ENCODE peak calls at places on chromosomes 5 and 9, in eight cellular contexts. One of them, this sample, is unnamed.

GRCh38 chr5:113825143-113825542 is 311.6 kb downstream of the YTHDC2 start:
- DNase-seq in suprapubic skin: no peak
- DNase-seq in AG04450: no peak
- DNase-seq in lower lobe of right lung: no peak
- DNase-seq in effector memory CD4-positive, alpha-beta T cell: no peak
- DNase-seq in mammary epithelial cell: no peak
- DNase-seq in CD4-positive, CD25-positive, alpha-beta regulatory T cell: no peak
- DNase-seq in caudate nucleus: no peak
- DNase-seq in this sample: no peak

GRCh38 chr5:143471666-143472411 is 68.4 kb upstream of the NR3C1 start:
- DNase-seq in suprapubic skin: no peak
- DNase-seq in AG04450: no peak
- DNase-seq in lower lobe of right lung: no peak
- DNase-seq in effector memory CD4-positive, alpha-beta T cell: no peak
- DNase-seq in mammary epithelial cell: no peak
- DNase-seq in CD4-positive, CD25-positive, alpha-beta regulatory T cell: no peak
- DNase-seq in caudate nucleus: no peak
- DNase-seq in this sample: no peak

GRCh38 chr5:68652507-68652906 is 437.0 kb downstream of the PIK3R1 start:
- DNase-seq in suprapubic skin: no peak
- DNase-seq in AG04450: no peak
- DNase-seq in lower lobe of right lung: no peak
- DNase-seq in effector memory CD4-positive, alpha-beta T cell: no peak
- DNase-seq in mammary epithelial cell: peak
- DNase-seq in CD4-positive, CD25-positive, alpha-beta regulatory T cell: no peak
- DNase-seq in caudate nucleus: no peak
- DNase-seq in this sample: no peak

GRCh38 chr5:53603009-53603687 is 42.7 kb downstream of the NDUFS4 start:
- DNase-seq in suprapubic skin: no peak
- DNase-seq in AG04450: peak
- DNase-seq in lower lobe of right lung: no peak
- DNase-seq in effector memory CD4-positive, alpha-beta T cell: no peak
- DNase-seq in mammary epithelial cell: no peak
- DNase-seq in CD4-positive, CD25-positive, alpha-beta regulatory T cell: no peak
- DNase-seq in caudate nucleus: peak
- DNase-seq in this sample: no peak

GRCh38 chr5:95216136-95216955 is 68.5 kb downstream of the MCTP1 start:
- DNase-seq in suprapubic skin: no peak
- DNase-seq in AG04450: no peak
- DNase-seq in lower lobe of right lung: no peak
- DNase-seq in effector memory CD4-positive, alpha-beta T cell: no peak
- DNase-seq in mammary epithelial cell: no peak
- DNase-seq in CD4-positive, CD25-positive, alpha-beta regulatory T cell: no peak
- DNase-seq in caudate nucleus: no peak
- DNase-seq in this sample: no peak

GRCh38 chr9:119961774-119962408 is 592.7 kb upstream of the BRINP1 start:
- DNase-seq in suprapubic skin: no peak
- DNase-seq in AG04450: no peak
- DNase-seq in lower lobe of right lung: peak
- DNase-seq in effector memory CD4-positive, alpha-beta T cell: no peak
- DNase-seq in mammary epithelial cell: no peak
- DNase-seq in CD4-positive, CD25-positive, alpha-beta regulatory T cell: no peak
- DNase-seq in caudate nucleus: no peak
- DNase-seq in this sample: no peak

GRCh38 chr5:123721721-123722276 is 209.8 kb downstream of the CSNK1G3 start:
- DNase-seq in suprapubic skin: no peak
- DNase-seq in AG04450: no peak
- DNase-seq in lower lobe of right lung: no peak
- DNase-seq in effector memory CD4-positive, alpha-beta T cell: no peak
- DNase-seq in mammary epithelial cell: no peak
- DNase-seq in CD4-positive, CD25-positive, alpha-beta regulatory T cell: no peak
- DNase-seq in caudate nucleus: no peak
- DNase-seq in this sample: no peak

GRCh38 chr9:125633116-125633743 is 73.8 kb downstream of the MAPKAP1 start:
- DNase-seq in suprapubic skin: no peak
- DNase-seq in AG04450: no peak
- DNase-seq in lower lobe of right lung: no peak
- DNase-seq in effector memory CD4-positive, alpha-beta T cell: no peak
- DNase-seq in mammary epithelial cell: peak
- DNase-seq in CD4-positive, CD25-positive, alpha-beta regulatory T cell: no peak
- DNase-seq in caudate nucleus: no peak
- DNase-seq in this sample: no peak

GRCh38 chr5:148063861-148064260 is at the start of gene SPINK5:
- DNase-seq in suprapubic skin: no peak
- DNase-seq in AG04450: no peak
- DNase-seq in lower lobe of right lung: no peak
- DNase-seq in effector memory CD4-positive, alpha-beta T cell: no peak
- DNase-seq in mammary epithelial cell: peak
- DNase-seq in CD4-positive, CD25-positive, alpha-beta regulatory T cell: no peak
- DNase-seq in caudate nucleus: no peak
- DNase-seq in this sample: peak

GRCh38 chr5:151631941-151632340 is 40.8 kb upstream of the FAT2 start:
- DNase-seq in suprapubic skin: no peak
- DNase-seq in AG04450: no peak
- DNase-seq in lower lobe of right lung: no peak
- DNase-seq in effector memory CD4-positive, alpha-beta T cell: no peak
- DNase-seq in mammary epithelial cell: no peak
- DNase-seq in CD4-positive, CD25-positive, alpha-beta regulatory T cell: no peak
- DNase-seq in caudate nucleus: no peak
- DNase-seq in this sample: no peak

GRCh38 chr5:69493235-69493925 is 790 bp downstream of the OCLN start:
- DNase-seq in suprapubic skin: no peak
- DNase-seq in AG04450: no peak
- DNase-seq in lower lobe of right lung: peak
- DNase-seq in effector memory CD4-positive, alpha-beta T cell: no peak
- DNase-seq in mammary epithelial cell: peak
- DNase-seq in CD4-positive, CD25-positive, alpha-beta regulatory T cell: no peak
- DNase-seq in caudate nucleus: no peak
- DNase-seq in this sample: no peak

GRCh38 chr5:150489358-150490295 is 18.3 kb upstream of the NDST1 start:
- DNase-seq in suprapubic skin: no peak
- DNase-seq in AG04450: no peak
- DNase-seq in lower lobe of right lung: no peak
- DNase-seq in effector memory CD4-positive, alpha-beta T cell: no peak
- DNase-seq in mammary epithelial cell: no peak
- DNase-seq in CD4-positive, CD25-positive, alpha-beta regulatory T cell: no peak
- DNase-seq in caudate nucleus: no peak
- DNase-seq in this sample: no peak

GRCh38 chr9:133950206-133950915 is 41.8 kb downstream of the VAV2 start:
- DNase-seq in suprapubic skin: no peak
- DNase-seq in AG04450: no peak
- DNase-seq in lower lobe of right lung: peak
- DNase-seq in effector memory CD4-positive, alpha-beta T cell: no peak
- DNase-seq in mammary epithelial cell: no peak
- DNase-seq in CD4-positive, CD25-positive, alpha-beta regulatory T cell: no peak
- DNase-seq in caudate nucleus: no peak
- DNase-seq in this sample: no peak

GRCh38 chr9:14687042-14687719 is 6.1 kb downstream of the ZDHHC21 start:
- DNase-seq in suprapubic skin: no peak
- DNase-seq in AG04450: peak
- DNase-seq in lower lobe of right lung: no peak
- DNase-seq in effector memory CD4-positive, alpha-beta T cell: no peak
- DNase-seq in mammary epithelial cell: peak
- DNase-seq in CD4-positive, CD25-positive, alpha-beta regulatory T cell: no peak
- DNase-seq in caudate nucleus: no peak
- DNase-seq in this sample: no peak

GRCh38 chr5:174773371-174773770 is 49.0 kb downstream of the MSX2 start:
- DNase-seq in suprapubic skin: no peak
- DNase-seq in AG04450: no peak
- DNase-seq in lower lobe of right lung: no peak
- DNase-seq in effector memory CD4-positive, alpha-beta T cell: no peak
- DNase-seq in mammary epithelial cell: no peak
- DNase-seq in CD4-positive, CD25-positive, alpha-beta regulatory T cell: no peak
- DNase-seq in caudate nucleus: no peak
- DNase-seq in this sample: no peak

GRCh38 chr9:135107592-135108235 is 20.2 kb downstream of the OLFM1 start:
- DNase-seq in suprapubic skin: no peak
- DNase-seq in AG04450: no peak
- DNase-seq in lower lobe of right lung: no peak
- DNase-seq in effector memory CD4-positive, alpha-beta T cell: no peak
- DNase-seq in mammary epithelial cell: no peak
- DNase-seq in CD4-positive, CD25-positive, alpha-beta regulatory T cell: no peak
- DNase-seq in caudate nucleus: no peak
- DNase-seq in this sample: no peak

GRCh38 chr9:135106551-135107270 is 19.2 kb downstream of the OLFM1 start:
- DNase-seq in suprapubic skin: no peak
- DNase-seq in AG04450: no peak
- DNase-seq in lower lobe of right lung: no peak
- DNase-seq in effector memory CD4-positive, alpha-beta T cell: no peak
- DNase-seq in mammary epithelial cell: no peak
- DNase-seq in CD4-positive, CD25-positive, alpha-beta regulatory T cell: no peak
- DNase-seq in caudate nucleus: no peak
- DNase-seq in this sample: no peak

GRCh38 chr9:135108801-135109500 is 21.5 kb downstream of the OLFM1 start:
- DNase-seq in suprapubic skin: no peak
- DNase-seq in AG04450: no peak
- DNase-seq in lower lobe of right lung: no peak
- DNase-seq in effector memory CD4-positive, alpha-beta T cell: no peak
- DNase-seq in mammary epithelial cell: no peak
- DNase-seq in CD4-positive, CD25-positive, alpha-beta regulatory T cell: no peak
- DNase-seq in caudate nucleus: no peak
- DNase-seq in this sample: no peak

GRCh38 chr9:135109650-135110049 is 22.2 kb downstream of the OLFM1 start:
- DNase-seq in suprapubic skin: no peak
- DNase-seq in AG04450: no peak
- DNase-seq in lower lobe of right lung: no peak
- DNase-seq in effector memory CD4-positive, alpha-beta T cell: no peak
- DNase-seq in mammary epithelial cell: no peak
- DNase-seq in CD4-positive, CD25-positive, alpha-beta regulatory T cell: no peak
- DNase-seq in caudate nucleus: no peak
- DNase-seq in this sample: no peak

DNA sequence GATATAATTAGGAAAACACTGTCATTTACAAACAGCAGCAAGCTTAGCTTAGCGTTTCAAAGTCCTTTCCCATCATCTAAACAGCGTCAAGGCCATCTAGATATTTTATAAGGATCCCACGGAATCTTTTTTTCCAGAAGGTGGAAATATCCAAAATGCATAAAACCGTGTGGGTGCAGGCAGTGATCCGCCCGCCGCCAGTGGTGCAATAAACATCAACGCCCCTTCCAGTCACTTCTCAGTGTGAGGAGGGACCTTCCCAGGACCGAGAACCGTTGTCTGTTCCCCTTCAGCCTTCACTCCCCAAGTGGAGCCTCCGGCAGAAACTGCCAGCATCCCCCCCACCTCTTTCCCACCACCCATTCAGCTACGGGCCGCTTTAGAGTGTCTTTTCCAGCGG is 22.9 kb downstream of the OLFM1 start:
- DNase-seq in suprapubic skin: no peak
- DNase-seq in AG04450: no peak
- DNase-seq in lower lobe of right lung: no peak
- DNase-seq in effector memory CD4-positive, alpha-beta T cell: no peak
- DNase-seq in mammary epithelial cell: no peak
- DNase-seq in CD4-positive, CD25-positive, alpha-beta regulatory T cell: no peak
- DNase-seq in caudate nucleus: no peak
- DNase-seq in this sample: no peak
- H3K27ac ChIP-seq in suprapubic skin: no peak
- H3K27ac ChIP-seq in AG04450: no peak
- H3K27ac ChIP-seq in lower lobe of right lung: no peak
- H3K27ac ChIP-seq in effector memory CD4-positive, alpha-beta T cell: no peak
- H3K27ac ChIP-seq in mammary epithelial cell: no peak
- H3K27ac ChIP-seq in CD4-positive, CD25-positive, alpha-beta regulatory T cell: no peak
- H3K27ac ChIP-seq in caudate nucleus: no peak
- H3K27ac ChIP-seq in this sample: no peak

GRCh38 chr5:81826128-81826527 is 75.2 kb upstream of the SSBP2 start:
- DNase-seq in suprapubic skin: no peak
- DNase-seq in AG04450: no peak
- DNase-seq in lower lobe of right lung: no peak
- DNase-seq in effector memory CD4-positive, alpha-beta T cell: no peak
- DNase-seq in mammary epithelial cell: no peak
- DNase-seq in CD4-positive, CD25-positive, alpha-beta regulatory T cell: no peak
- DNase-seq in caudate nucleus: no peak
- DNase-seq in this sample: no peak

GRCh38 chr5:81825237-81825636 is 74.3 kb upstream of the SSBP2 start:
- DNase-seq in suprapubic skin: no peak
- DNase-seq in AG04450: peak
- DNase-seq in lower lobe of right lung: peak
- DNase-seq in effector memory CD4-positive, alpha-beta T cell: no peak
- DNase-seq in mammary epithelial cell: peak
- DNase-seq in CD4-positive, CD25-positive, alpha-beta regulatory T cell: no peak
- DNase-seq in caudate nucleus: no peak
- DNase-seq in this sample: peak

GRCh38 chr5:81827522-81827921 is 76.6 kb upstream of the SSBP2 start:
- DNase-seq in suprapubic skin: no peak
- DNase-seq in AG04450: no peak
- DNase-seq in lower lobe of right lung: no peak
- DNase-seq in effector memory CD4-positive, alpha-beta T cell: no peak
- DNase-seq in mammary epithelial cell: no peak
- DNase-seq in CD4-positive, CD25-positive, alpha-beta regulatory T cell: no peak
- DNase-seq in caudate nucleus: no peak
- DNase-seq in this sample: no peak

GRCh38 chr5:81830602-81831001 is 79.7 kb upstream of the SSBP2 start:
- DNase-seq in suprapubic skin: no peak
- DNase-seq in AG04450: no peak
- DNase-seq in lower lobe of right lung: no peak
- DNase-seq in effector memory CD4-positive, alpha-beta T cell: no peak
- DNase-seq in mammary epithelial cell: no peak
- DNase-seq in CD4-positive, CD25-positive, alpha-beta regulatory T cell: no peak
- DNase-seq in caudate nucleus: no peak
- DNase-seq in this sample: no peak

GRCh38 chr5:81829242-81829641 is 78.3 kb upstream of the SSBP2 start:
- DNase-seq in suprapubic skin: no peak
- DNase-seq in AG04450: no peak
- DNase-seq in lower lobe of right lung: no peak
- DNase-seq in effector memory CD4-positive, alpha-beta T cell: no peak
- DNase-seq in mammary epithelial cell: no peak
- DNase-seq in CD4-positive, CD25-positive, alpha-beta regulatory T cell: no peak
- DNase-seq in caudate nucleus: no peak
- DNase-seq in this sample: no peak
- H3K27ac ChIP-seq in suprapubic skin: no peak
- H3K27ac ChIP-seq in AG04450: no peak
- H3K27ac ChIP-seq in lower lobe of right lung: no peak
- H3K27ac ChIP-seq in effector memory CD4-positive, alpha-beta T cell: no peak
- H3K27ac ChIP-seq in mammary epithelial cell: no peak
- H3K27ac ChIP-seq in CD4-positive, CD25-positive, alpha-beta regulatory T cell: no peak
- H3K27ac ChIP-seq in caudate nucleus: no peak
- H3K27ac ChIP-seq in this sample: no peak

GRCh38 chr9:94941211-94941875 is 214.8 kb downstream of the AOPEP start:
- DNase-seq in suprapubic skin: no peak
- DNase-seq in AG04450: no peak
- DNase-seq in lower lobe of right lung: no peak
- DNase-seq in effector memory CD4-positive, alpha-beta T cell: no peak
- DNase-seq in mammary epithelial cell: no peak
- DNase-seq in CD4-positive, CD25-positive, alpha-beta regulatory T cell: no peak
- DNase-seq in caudate nucleus: no peak
- DNase-seq in this sample: no peak
- H3K27ac ChIP-seq in suprapubic skin: no peak
- H3K27ac ChIP-seq in AG04450: no peak
- H3K27ac ChIP-seq in lower lobe of right lung: peak
- H3K27ac ChIP-seq in effector memory CD4-positive, alpha-beta T cell: no peak
- H3K27ac ChIP-seq in mammary epithelial cell: no peak
- H3K27ac ChIP-seq in CD4-positive, CD25-positive, alpha-beta regulatory T cell: no peak
- H3K27ac ChIP-seq in caudate nucleus: no peak
- H3K27ac ChIP-seq in this sample: no peak

DNA sequence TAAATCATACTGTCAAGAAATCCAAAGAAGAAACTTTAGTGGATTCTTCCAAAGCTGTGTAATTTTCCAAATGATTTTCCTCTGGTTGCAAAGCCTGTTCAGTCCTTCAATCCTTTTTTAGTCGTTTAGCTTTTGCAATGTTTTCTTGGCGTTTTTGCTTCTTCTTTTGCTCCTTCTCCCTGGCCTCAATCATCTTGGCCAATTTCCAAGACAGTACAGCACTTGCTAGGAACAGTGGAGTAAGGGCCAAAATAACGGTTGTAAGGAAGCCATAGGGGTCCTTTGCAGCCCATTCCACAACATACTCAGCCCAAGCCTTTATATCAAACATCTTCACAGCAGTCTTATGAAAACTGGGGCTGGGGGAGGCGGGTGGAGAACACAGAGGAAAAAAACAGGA is 2.4 kb downstream of the SMIM15 start:
- DNase-seq in suprapubic skin: no peak
- DNase-seq in AG04450: no peak
- DNase-seq in lower lobe of right lung: no peak
- DNase-seq in effector memory CD4-positive, alpha-beta T cell: no peak
- DNase-seq in mammary epithelial cell: no peak
- DNase-seq in CD4-positive, CD25-positive, alpha-beta regulatory T cell: no peak
- DNase-seq in caudate nucleus: no peak
- DNase-seq in this sample: no peak
- H3K27ac ChIP-seq in suprapubic skin: no peak
- H3K27ac ChIP-seq in AG04450: no peak
- H3K27ac ChIP-seq in lower lobe of right lung: no peak
- H3K27ac ChIP-seq in effector memory CD4-positive, alpha-beta T cell: no peak
- H3K27ac ChIP-seq in mammary epithelial cell: no peak
- H3K27ac ChIP-seq in CD4-positive, CD25-positive, alpha-beta regulatory T cell: no peak
- H3K27ac ChIP-seq in caudate nucleus: no peak
- H3K27ac ChIP-seq in this sample: no peak

This sample was measured in epithelial cell of prostate.